ENCODE peak calls at places on chromosomes 7 and 10, in four cellular contexts. S, B, T and R are unnamed samples.

GRCh38 chr7:3955751-3956696 is 655.0 kb downstream of the SDK1 start:
- DNase-seq in S (peak; percentile 43), B (no peak), T (no peak), R (no peak)

GRCh38 chr10:63415635-63416244 is 50.0 kb downstream of the JMJD1C start:
- DNase-seq in S (no peak), B (no peak), T (no peak), R (no peak)

GRCh38 chr10:131905603-131906268 is 4.9 kb downstream of the PPP2R2D start:
- DNase-seq in S (no peak), B (no peak), T (no peak), R (no peak)

GRCh38 chr7:157177997-157178396 is 39.3 kb downstream of the UBE3C start:
- DNase-seq in S (no peak), B (no peak), T (no peak), R (no peak)

GRCh38 chr7:30757343-30757695 is 5.4 kb downstream of the INMT start:
- DNase-seq in S (no peak), B (no peak), T (no peak), R (no peak)

GRCh38 chr7:109751241-109751640 is 1181.6 kb downstream of the DNAJB9 start:
- DNase-seq in S (peak; percentile 34), B (no peak), T (no peak), R (no peak)

GRCh38 chr7:41436139-41436538 is 266.8 kb downstream of the INHBA start:
- DNase-seq in S (no peak), B (peak; percentile 43), T (no peak), R (no peak)

GRCh38 chr7:68904635-68905034 is 693.6 kb upstream of the AUTS2 start:
- DNase-seq in S (no peak), B (no peak), T (no peak), R (no peak)

GRCh38 chr7:77580762-77581350 is 43.8 kb downstream of the PTPN12 start:
- DNase-seq in S (no peak), B (no peak), T (no peak), R (no peak)

GRCh38 chr7:66301737-66302136 is 96.6 kb downstream of the TPST1 start:
- DNase-seq in S (no peak), B (no peak), T (no peak), R (no peak)

GRCh38 chr10:57338823-57339558 is 928.7 kb downstream of the IPMK start:
- DNase-seq in S (peak; percentile 18), B (peak; percentile 37), T (no peak), R (no peak)

GRCh38 chr10:80161321-80162084 is 29.0 kb downstream of the PLAC9 start:
- DNase-seq in S (no peak), B (no peak), T (peak; percentile 27), R (no peak)

GRCh38 chr10:239109-239508 is 103.9 kb downstream of the ZMYND11 start:
- DNase-seq in S (no peak), B (no peak), T (no peak), R (no peak)

GRCh38 chr10:98349508-98349922 is 65.5 kb downstream of the PYROXD2 start:
- DNase-seq in S (no peak), B (no peak), T (no peak), R (peak; percentile 41)

GRCh38 chr7:139854803-139855497 is 25.9 kb downstream of the TBXAS1 start:
- DNase-seq in S (no peak), B (no peak), T (no peak), R (no peak)

GRCh38 chr7:29976265-29976664 is 13.3 kb downstream of the SCRN1 start:
- DNase-seq in S (no peak), B (no peak), T (no peak), R (no peak)

DNA sequence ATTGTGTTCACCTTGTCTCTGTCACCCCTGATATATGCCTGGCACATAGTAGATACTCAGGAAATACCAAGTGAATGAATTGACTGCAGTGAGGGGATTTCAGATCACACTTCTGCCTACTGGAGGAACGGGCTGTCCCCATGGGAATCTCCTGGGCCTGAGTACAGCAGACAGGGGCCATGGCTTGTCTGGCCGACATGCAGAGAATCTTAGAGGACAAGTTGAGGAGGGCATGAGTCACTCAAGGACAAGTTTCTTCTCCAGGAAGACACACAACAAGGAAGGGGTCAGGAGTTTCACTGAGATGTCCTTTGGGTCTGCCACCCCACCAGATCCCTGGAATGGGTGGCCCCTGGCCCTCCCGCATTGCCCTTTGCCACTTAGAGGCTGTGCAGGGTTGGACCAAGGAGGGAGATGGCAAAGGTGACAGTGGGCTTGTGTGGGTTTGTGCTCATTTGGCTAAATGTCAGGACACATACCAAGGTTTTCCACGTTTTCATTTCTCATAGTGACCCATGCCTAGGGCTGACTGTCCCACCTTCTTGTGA is 20.8 kb downstream of the PLPP4 start:
- DNase-seq in S (no peak), B (no peak), T (no peak), R (no peak)
- H3K4me3 ChIP-seq in S (no peak overlapping the region), B (no peak overlapping the region), T (no peak overlapping the region), R (no peak overlapping the region)

DNA sequence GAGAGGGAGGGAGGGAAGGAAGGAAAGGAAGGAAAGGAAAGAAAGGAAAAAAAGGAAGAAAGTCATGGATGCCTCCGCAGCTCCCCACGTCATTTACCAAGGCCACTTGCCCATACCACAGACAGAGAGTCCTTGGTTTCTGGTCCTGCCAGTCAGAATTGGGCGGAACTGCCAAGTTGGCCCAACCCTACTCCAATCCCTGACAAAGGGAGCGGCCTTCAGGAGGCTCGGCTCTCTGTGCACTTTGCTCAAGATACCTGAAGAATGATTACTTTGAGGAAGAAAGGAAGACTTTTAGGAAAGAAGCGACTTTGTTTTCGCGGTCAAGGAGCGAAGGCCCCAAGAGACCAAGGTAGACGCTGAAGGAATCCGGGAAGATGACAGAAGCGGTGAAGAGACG is 49.1 kb upstream of the FXYD4 start:
- DNase-seq in S (no peak), B (no peak), T (peak; percentile 60), R (no peak)
- H3K4me3 ChIP-seq in S (peak overlapping the region; percentile 42), B (no peak overlapping the region), T (peak overlapping the region; percentile 49), R (peak overlapping the region; percentile 15)

GRCh38 chr10:88347597-88348304 is 235.4 kb downstream of the RNLS start:
- DNase-seq in S (no peak), B (no peak), T (no peak), R (no peak)
- H3K4me3 ChIP-seq in S (no peak overlapping the region), B (no peak overlapping the region), T (no peak overlapping the region), R (no peak overlapping the region)

DNA sequence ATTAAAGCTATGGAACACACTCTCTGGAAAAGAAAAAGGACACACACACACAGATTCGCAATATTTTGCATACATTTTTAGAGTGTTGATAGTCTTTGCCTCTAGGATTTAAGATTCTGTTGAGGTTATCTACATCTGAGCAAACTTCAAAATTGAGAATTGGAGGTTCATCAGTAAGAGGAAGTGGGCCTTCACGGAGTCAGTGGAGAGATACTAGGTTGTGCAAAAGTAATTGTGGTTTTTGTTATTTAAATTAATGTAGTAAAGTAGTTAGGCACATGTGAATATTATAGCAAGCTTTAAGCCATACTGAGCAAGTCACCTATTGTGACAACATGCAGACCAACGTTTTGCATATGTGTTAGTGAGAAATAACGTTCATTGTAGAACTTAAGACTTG is 19.8 kb upstream of the NXPH1 start:
- DNase-seq in S (no peak), B (no peak), T (no peak), R (no peak)
- H3K4me3 ChIP-seq in S (no peak overlapping the region), B (no peak overlapping the region), T (no peak overlapping the region), R (no peak overlapping the region)

DNA sequence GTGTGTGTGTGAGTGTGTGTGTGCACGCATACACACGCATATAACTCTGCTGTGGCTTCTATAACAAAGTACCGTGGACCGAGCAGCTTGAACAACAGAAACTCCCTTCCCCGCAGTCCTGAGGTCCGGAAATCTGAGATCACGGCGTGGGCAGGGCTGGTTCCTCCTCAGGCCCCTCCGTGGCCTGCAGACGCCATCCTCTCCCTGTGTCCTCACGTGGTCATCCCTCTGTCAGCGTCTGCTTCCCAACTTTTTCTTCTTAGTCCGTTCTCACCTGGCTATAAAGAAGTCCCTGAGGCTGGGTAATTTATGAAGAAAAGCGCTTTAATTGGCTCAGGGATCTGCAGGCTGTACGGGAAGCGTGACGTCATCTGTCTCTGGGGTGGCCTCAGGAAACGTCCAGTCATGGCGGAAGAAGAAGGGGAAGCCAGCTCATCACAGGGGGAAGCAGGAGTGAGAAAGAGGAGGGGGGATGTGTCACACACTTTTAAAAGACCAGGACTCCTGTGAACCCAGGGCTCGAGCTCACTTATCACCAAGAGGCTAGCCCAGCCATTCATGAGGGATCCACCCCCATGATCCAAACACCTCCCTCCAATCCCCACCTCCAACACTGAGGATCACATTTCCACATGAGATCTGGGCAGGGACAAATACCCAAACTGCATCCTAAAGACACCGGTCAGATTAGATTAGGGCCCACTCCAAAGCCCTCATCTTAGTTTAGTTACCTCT is 91.2 kb upstream of the INSIG1 start:
- DNase-seq in S (no peak), B (no peak), T (no peak), R (peak; percentile 83)
- H3K4me3 ChIP-seq in S (no peak overlapping the region), B (peak overlapping the region; percentile 53), T (no peak overlapping the region), R (peak overlapping the region; percentile 37)

GRCh38 chr7:45161842-45162241 is 4.3 kb downstream of the RAMP3 start:
- DNase-seq in S (no peak), B (no peak), T (no peak), R (peak; percentile 43)

GRCh38 chr7:45161138-45161537 is 3.5 kb downstream of the RAMP3 start:
- DNase-seq in S (no peak), B (no peak), T (no peak), R (peak; percentile 2)

GRCh38 chr7:45162943-45163691 is 5.5 kb downstream of the RAMP3 start:
- DNase-seq in S (no peak), B (no peak), T (no peak), R (no peak)

GRCh38 chr7:45163692-45164052 is 6.1 kb downstream of the RAMP3 start:
- DNase-seq in S (no peak), B (no peak), T (no peak), R (no peak)

DNA sequence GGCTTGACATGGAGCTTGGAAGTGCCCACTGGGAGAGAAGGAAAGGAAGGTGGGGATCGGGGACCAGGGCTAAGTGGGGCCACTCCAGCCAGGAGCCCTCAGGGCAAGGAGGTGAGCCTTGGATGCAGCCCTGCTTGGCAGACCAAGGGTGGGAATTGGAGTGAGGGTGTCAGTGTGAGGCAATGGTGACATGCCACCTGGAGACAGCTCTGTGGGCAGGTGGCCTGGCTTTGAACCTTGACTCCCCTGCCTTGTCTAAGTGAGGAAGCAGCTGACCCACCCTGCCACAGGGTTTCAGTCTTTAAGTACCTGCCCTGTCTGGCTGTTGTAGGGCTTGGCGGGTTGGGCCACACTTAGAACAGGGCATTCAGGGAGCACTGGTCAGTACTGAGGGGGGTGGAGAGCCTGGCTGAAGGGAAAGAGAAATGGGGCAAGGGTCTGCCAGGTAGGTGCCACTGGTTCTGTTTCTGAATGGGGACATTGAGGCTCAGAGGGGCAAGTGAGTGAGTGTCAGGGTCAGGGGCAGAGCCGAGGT is 4.8 kb downstream of the RAMP3 start:
- DNase-seq in S (no peak), B (no peak), T (no peak), R (peak; percentile 30)
- H3K4me3 ChIP-seq in S (no peak overlapping the region), B (no peak overlapping the region), T (no peak overlapping the region), R (no peak overlapping the region)

DNA sequence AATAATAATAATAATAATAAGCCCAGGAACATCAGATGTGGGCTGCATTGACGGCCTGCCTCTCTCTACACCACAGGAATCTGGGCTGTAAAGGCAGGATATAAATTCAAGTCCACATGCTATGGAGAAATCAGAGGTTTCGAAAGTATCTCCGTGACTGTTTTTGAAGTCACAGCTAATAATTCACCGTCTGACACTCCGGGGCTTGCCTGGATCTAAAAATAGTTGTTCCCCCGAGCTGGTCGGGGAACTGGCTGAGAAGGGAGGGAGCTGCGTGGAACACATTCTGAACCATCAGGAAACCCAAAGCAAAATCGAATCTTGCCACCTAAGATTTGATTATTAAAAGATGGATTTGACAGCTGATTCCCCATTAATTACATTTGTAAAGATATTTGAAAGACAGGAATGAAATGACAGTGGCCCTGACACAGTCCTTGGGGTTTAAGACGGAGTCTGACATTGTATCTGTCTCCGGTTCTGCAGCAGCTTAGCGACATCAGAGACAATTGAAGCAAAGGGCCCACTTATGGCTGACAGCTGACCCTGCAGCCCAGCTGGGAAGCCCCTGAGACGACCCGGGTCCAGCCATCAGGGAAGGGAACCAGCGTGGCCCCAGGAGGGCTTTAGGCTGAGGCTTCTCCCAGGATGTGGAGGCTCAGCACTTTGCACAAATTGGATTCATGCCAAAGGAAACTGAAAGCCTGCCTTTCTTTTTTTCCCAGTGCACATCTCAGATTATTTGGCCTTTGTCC is 35.2 kb downstream of the KLF6 start:
- DNase-seq in S (no peak), B (no peak), T (no peak), R (no peak)
- H3K4me3 ChIP-seq in S (no peak overlapping the region), B (no peak overlapping the region), T (no peak overlapping the region), R (no peak overlapping the region)